ENCODE peak calls at places on chromosomes 6 and 20, in ten cellular contexts. H is lower lobe of right lung, L is SK-N-SH, S is dorsolateral prefrontal cortex, J is Caco-2, B is tibial artery, T is HCT116, R is GM12865, V is OCI-LY7, Z is AG10803. D is an unnamed sample.

GRCh38 chr6:32819729-32820128 is 2.9 kb upstream of the HLA-DOB start:
- DNase-seq in H (no peak), L (no peak), S (no peak), J (no peak), B (no peak), T (peak; percentile 16), R (no peak), V (no peak), Z (peak; percentile 83), D (no peak)

GRCh38 chr6:122845916-122846632 is 57.0 kb downstream of the SMPDL3A start:
- DNase-seq in H (no peak), L (no peak), S (no peak), J (no peak), B (no peak), T (no peak), R (peak; percentile 18), V (no peak), Z (peak; percentile 67), D (no peak)

GRCh38 chr6:33442283-33442682 is 12.1 kb upstream of the ZBTB9 start:
- DNase-seq in H (no peak), L (no peak), S (no peak), J (no peak), B (no peak), T (no peak), R (no peak), V (no peak), Z (no peak), D (no peak)

GRCh38 chr6:117976030-117976651 is 69.1 kb downstream of the SLC35F1 start:
- DNase-seq in H (no peak), L (peak; percentile 34), S (no peak), J (peak; percentile 53), B (no peak), T (peak; percentile 49), R (peak; percentile 59), V (peak; percentile 53), Z (peak; percentile 47), D (peak; percentile 16)

GRCh38 chr20:11901127-11901526 is 16.6 kb upstream of the BTBD3 start:
- DNase-seq in H (no peak), L (no peak), S (no peak), J (no peak), B (no peak), T (no peak), R (no peak), V (no peak), Z (peak; percentile 89), D (no peak)

GRCh38 chr20:51594206-51594998 is 51.9 kb upstream of the NFATC2 start:
- DNase-seq in H (no peak), L (no peak), S (peak; percentile 53), J (no peak), B (no peak), T (no peak), R (no peak), V (no peak), Z (peak; percentile 46), D (no peak)

GRCh38 chr20:37937686-37938085 is 34.8 kb downstream of the VSTM2L start:
- DNase-seq in H (no peak), L (no peak), S (no peak), J (no peak), B (peak; percentile 29), T (no peak), R (no peak), V (no peak), Z (no peak), D (no peak)

GRCh38 chr6:167761794-167762258 is 64.9 kb upstream of the AFDN start:
- DNase-seq in H (no peak), L (no peak), S (no peak), J (no peak), B (no peak), T (no peak), R (no peak), V (no peak), Z (no peak), D (no peak)

GRCh38 chr20:48612335-48612734 is 215.5 kb downstream of the PREX1 start:
- DNase-seq in H (no peak), L (no peak), S (no peak), J (no peak), B (peak; percentile 29), T (no peak), R (no peak), V (no peak), Z (no peak), D (no peak)

GRCh38 chr20:63124782-63125580 is 91.0 kb downstream of the YTHDF1 start:
- DNase-seq in H (peak; percentile 29), L (no peak), S (peak; percentile 14), J (no peak), B (peak; percentile 32), T (no peak), R (no peak), V (no peak), Z (no peak), D (no peak)

GRCh38 chr6:71277926-71278594 is 10.6 kb upstream of the OGFRL1 start:
- DNase-seq in H (no peak), L (no peak), S (no peak), J (no peak), B (no peak), T (no peak), R (peak; percentile 30), V (no peak), Z (no peak), D (no peak)

GRCh38 chr20:57329608-57330221 is at the start of gene SPO11:
- DNase-seq in H (no peak), L (peak; percentile 37), S (no peak), J (peak; percentile 67), B (no peak), T (no peak), R (no peak), V (peak; percentile 81), Z (no peak), D (no peak)

GRCh38 chr6:31727034-31727716 is 1.9 kb downstream of the DDAH2 start:
- DNase-seq in H (no peak), L (no peak), S (no peak), J (no peak), B (no peak), T (no peak), R (no peak), V (no peak), Z (no peak), D (no peak)

GRCh38 chr6:139602577-139602976 is 228.1 kb upstream of the CITED2 start:
- DNase-seq in H (no peak), L (no peak), S (no peak), J (no peak), B (no peak), T (no peak), R (no peak), V (no peak), Z (no peak), D (no peak)

GRCh38 chr20:43404880-43405279 is 52.8 kb upstream of the SRSF6 start:
- DNase-seq in H (no peak), L (no peak), S (no peak), J (peak; percentile 64), B (no peak), T (peak; percentile 23), R (peak; percentile 44), V (peak; percentile 2), Z (no peak), D (no peak)
- TF ChIP-seq CTCF in H (peak; percentile 29), L (no peak), S (no peak), J (peak; percentile 46), B (no peak), T (peak; percentile 7), R (peak; percentile 55), V (peak; percentile 72), Z (peak; percentile 47), D (peak; percentile 65)

GRCh38 chr6:98847767-98848538 is 13.6 kb downstream of the POU3F2 start:
- DNase-seq in H (peak; percentile 46), L (no peak), S (no peak), J (no peak), B (peak; percentile 62), T (no peak), R (no peak), V (no peak), Z (no peak), D (no peak)
- H3K4me3 ChIP-seq in H (peak overlapping the region; percentile 17), L (no peak overlapping the region), S (no peak overlapping the region), J (no peak overlapping the region), B (no peak overlapping the region), T (no peak overlapping the region), R (no peak overlapping the region), V (no peak overlapping the region), Z (peak overlapping the region; percentile 37), D (no peak overlapping the region)

DNA sequence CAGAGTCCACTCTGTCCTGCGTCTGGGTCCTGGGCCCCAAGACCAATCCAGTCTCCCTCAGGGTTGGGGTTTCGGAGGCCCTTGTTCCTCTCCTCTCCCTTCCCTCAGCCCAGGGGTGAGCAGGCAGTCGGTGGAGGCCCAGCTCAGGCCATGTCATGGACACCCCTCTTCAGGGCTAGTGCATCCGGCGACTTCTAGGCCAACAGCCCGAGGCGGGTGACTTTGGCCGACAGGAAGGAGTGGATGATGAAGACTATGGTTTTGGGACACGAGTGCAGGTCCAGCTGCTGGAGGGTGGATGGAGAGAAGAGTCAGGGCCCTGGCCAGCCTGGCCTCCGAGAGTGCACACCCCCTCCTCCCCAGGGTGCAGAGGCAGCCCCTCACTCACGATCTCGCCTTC is 7.0 kb upstream of the CDK5RAP1 start:
- DNase-seq in H (no peak), L (no peak), S (no peak), J (no peak), B (no peak), T (no peak), R (no peak), V (no peak), Z (no peak), D (no peak)
- TF ChIP-seq CTCF in H (no peak), L (no peak), S (no peak), J (no peak), B (no peak), T (no peak), R (no peak), V (no peak), Z (no peak), D (no peak)

GRCh38 chr20:55882922-55883321 is 122.4 kb downstream of the CBLN4 start:
- DNase-seq in H (no peak), L (peak; percentile 44), S (no peak), J (peak; percentile 20), B (no peak), T (no peak), R (no peak), V (no peak), Z (no peak), D (no peak)
- H3K4me3 ChIP-seq in H (no peak overlapping the region), L (no peak overlapping the region), S (no peak overlapping the region), J (no peak overlapping the region), B (no peak overlapping the region), T (no peak overlapping the region), R (no peak overlapping the region), V (no peak overlapping the region), Z (no peak overlapping the region), D (no peak overlapping the region)